ENCODE peak calls at places on chromosomes 6 and 20, in nine cellular contexts. One of them, this sample, is unnamed.

GRCh38 chr6:34161857-34162515 is 16.1 kb upstream of the GRM4 start:
- DNase-seq in uterus: no peak
- DNase-seq in NCI-H1092: no peak
- DNase-seq in putamen: no peak
- DNase-seq in T-helper 2 cell: no peak
- DNase-seq in activated CD4-positive, alpha-beta T cell treated with anti-CD3 and anti-CD28 coated beads, Interleukin-2, amount 50 U/mL, for 24 hours: no peak
- DNase-seq in mucosa of descending colon: no peak
- DNase-seq in Right ventricle myocardium superior: no peak
- DNase-seq in GM23248: no peak
- DNase-seq in this sample: no peak

GRCh38 chr6:1916334-1916985 is 306.7 kb downstream of the FOXC1 start:
- DNase-seq in uterus: no peak
- DNase-seq in NCI-H1092: no peak
- DNase-seq in putamen: peak; percentile 38
- DNase-seq in T-helper 2 cell: no peak
- DNase-seq in activated CD4-positive, alpha-beta T cell treated with anti-CD3 and anti-CD28 coated beads, Interleukin-2, amount 50 U/mL, for 24 hours: no peak
- DNase-seq in mucosa of descending colon: no peak
- DNase-seq in Right ventricle myocardium superior: no peak
- DNase-seq in GM23248: peak; percentile 90
- DNase-seq in this sample: no peak

GRCh38 chr6:17890309-17890708 is 97.1 kb downstream of the KIF13A start:
- DNase-seq in uterus: no peak
- DNase-seq in NCI-H1092: no peak
- DNase-seq in putamen: no peak
- DNase-seq in T-helper 2 cell: no peak
- DNase-seq in activated CD4-positive, alpha-beta T cell treated with anti-CD3 and anti-CD28 coated beads, Interleukin-2, amount 50 U/mL, for 24 hours: no peak
- DNase-seq in mucosa of descending colon: no peak
- DNase-seq in Right ventricle myocardium superior: no peak
- DNase-seq in GM23248: no peak
- DNase-seq in this sample: no peak

GRCh38 chr6:107819217-107819616 is 4.9 kb downstream of the SCML4 start:
- DNase-seq in uterus: no peak
- DNase-seq in NCI-H1092: no peak
- DNase-seq in putamen: no peak
- DNase-seq in T-helper 2 cell: no peak
- DNase-seq in activated CD4-positive, alpha-beta T cell treated with anti-CD3 and anti-CD28 coated beads, Interleukin-2, amount 50 U/mL, for 24 hours: peak; percentile 34
- DNase-seq in mucosa of descending colon: no peak
- DNase-seq in Right ventricle myocardium superior: no peak
- DNase-seq in GM23248: peak; percentile 46
- DNase-seq in this sample: no peak

GRCh38 chr6:73180718-73181619 is 44.3 kb downstream of the KHDC1L start:
- DNase-seq in uterus: no peak
- DNase-seq in NCI-H1092: no peak
- DNase-seq in putamen: peak; percentile 69
- DNase-seq in T-helper 2 cell: no peak
- DNase-seq in activated CD4-positive, alpha-beta T cell treated with anti-CD3 and anti-CD28 coated beads, Interleukin-2, amount 50 U/mL, for 24 hours: peak; percentile 5
- DNase-seq in mucosa of descending colon: no peak
- DNase-seq in Right ventricle myocardium superior: no peak
- DNase-seq in GM23248: peak; percentile 82
- DNase-seq in this sample: no peak

GRCh38 chr20:50376888-50377459 is 133.2 kb upstream of the PTPN1 start:
- DNase-seq in uterus: no peak
- DNase-seq in NCI-H1092: no peak
- DNase-seq in putamen: no peak
- DNase-seq in T-helper 2 cell: no peak
- DNase-seq in activated CD4-positive, alpha-beta T cell treated with anti-CD3 and anti-CD28 coated beads, Interleukin-2, amount 50 U/mL, for 24 hours: no peak
- DNase-seq in mucosa of descending colon: no peak
- DNase-seq in Right ventricle myocardium superior: no peak
- DNase-seq in GM23248: no peak
- DNase-seq in this sample: no peak

GRCh38 chr20:21554985-21555384 is 41.1 kb upstream of the NKX2-2 start:
- DNase-seq in uterus: no peak
- DNase-seq in NCI-H1092: no peak
- DNase-seq in putamen: peak; percentile 34
- DNase-seq in T-helper 2 cell: no peak
- DNase-seq in activated CD4-positive, alpha-beta T cell treated with anti-CD3 and anti-CD28 coated beads, Interleukin-2, amount 50 U/mL, for 24 hours: no peak
- DNase-seq in mucosa of descending colon: no peak
- DNase-seq in Right ventricle myocardium superior: no peak
- DNase-seq in GM23248: no peak
- DNase-seq in this sample: no peak

GRCh38 chr6:79922018-79922417 is 25.3 kb downstream of the ELOVL4 start:
- DNase-seq in uterus: no peak
- DNase-seq in NCI-H1092: no peak
- DNase-seq in putamen: no peak
- DNase-seq in T-helper 2 cell: no peak
- DNase-seq in activated CD4-positive, alpha-beta T cell treated with anti-CD3 and anti-CD28 coated beads, Interleukin-2, amount 50 U/mL, for 24 hours: no peak
- DNase-seq in mucosa of descending colon: no peak
- DNase-seq in Right ventricle myocardium superior: no peak
- DNase-seq in GM23248: no peak
- DNase-seq in this sample: no peak

GRCh38 chr20:33191484-33191883 is 23.5 kb downstream of the BPIFA2 start:
- DNase-seq in uterus: no peak
- DNase-seq in NCI-H1092: no peak
- DNase-seq in putamen: no peak
- DNase-seq in T-helper 2 cell: no peak
- DNase-seq in activated CD4-positive, alpha-beta T cell treated with anti-CD3 and anti-CD28 coated beads, Interleukin-2, amount 50 U/mL, for 24 hours: no peak
- DNase-seq in mucosa of descending colon: no peak
- DNase-seq in Right ventricle myocardium superior: no peak
- DNase-seq in GM23248: no peak
- DNase-seq in this sample: no peak

GRCh38 chr20:40442181-40442963 is 246.7 kb downstream of the MAFB start:
- DNase-seq in uterus: no peak
- DNase-seq in NCI-H1092: no peak
- DNase-seq in putamen: no peak
- DNase-seq in T-helper 2 cell: no peak
- DNase-seq in activated CD4-positive, alpha-beta T cell treated with anti-CD3 and anti-CD28 coated beads, Interleukin-2, amount 50 U/mL, for 24 hours: no peak
- DNase-seq in mucosa of descending colon: no peak
- DNase-seq in Right ventricle myocardium superior: no peak
- DNase-seq in GM23248: peak; percentile 41
- DNase-seq in this sample: no peak

GRCh38 chr20:24350923-24351368 is 118.5 kb upstream of the SYNDIG1 start:
- DNase-seq in uterus: no peak
- DNase-seq in NCI-H1092: no peak
- DNase-seq in putamen: no peak
- DNase-seq in T-helper 2 cell: no peak
- DNase-seq in activated CD4-positive, alpha-beta T cell treated with anti-CD3 and anti-CD28 coated beads, Interleukin-2, amount 50 U/mL, for 24 hours: no peak
- DNase-seq in mucosa of descending colon: no peak
- DNase-seq in Right ventricle myocardium superior: no peak
- DNase-seq in GM23248: peak; percentile 71
- DNase-seq in this sample: no peak

GRCh38 chr6:36235309-36235708 is 34.6 kb upstream of the PNPLA1 start:
- DNase-seq in uterus: no peak
- DNase-seq in NCI-H1092: no peak
- DNase-seq in putamen: no peak
- DNase-seq in T-helper 2 cell: no peak
- DNase-seq in activated CD4-positive, alpha-beta T cell treated with anti-CD3 and anti-CD28 coated beads, Interleukin-2, amount 50 U/mL, for 24 hours: no peak
- DNase-seq in mucosa of descending colon: no peak
- DNase-seq in Right ventricle myocardium superior: no peak
- DNase-seq in GM23248: peak; percentile 12
- DNase-seq in this sample: no peak

GRCh38 chr6:133512410-133513016 is 271.4 kb downstream of the EYA4 start:
- DNase-seq in uterus: peak; percentile 24
- DNase-seq in NCI-H1092: peak; percentile 3
- DNase-seq in putamen: peak; percentile 37
- DNase-seq in T-helper 2 cell: no peak
- DNase-seq in activated CD4-positive, alpha-beta T cell treated with anti-CD3 and anti-CD28 coated beads, Interleukin-2, amount 50 U/mL, for 24 hours: peak; percentile 6
- DNase-seq in mucosa of descending colon: peak; percentile 27
- DNase-seq in Right ventricle myocardium superior: peak; percentile 54
- DNase-seq in GM23248: peak; percentile 70
- DNase-seq in this sample: no peak

GRCh38 chr6:34553750-34554149 is 2.4 kb downstream of the SPDEF start:
- DNase-seq in uterus: no peak
- DNase-seq in NCI-H1092: no peak
- DNase-seq in putamen: no peak
- DNase-seq in T-helper 2 cell: no peak
- DNase-seq in activated CD4-positive, alpha-beta T cell treated with anti-CD3 and anti-CD28 coated beads, Interleukin-2, amount 50 U/mL, for 24 hours: no peak
- DNase-seq in mucosa of descending colon: no peak
- DNase-seq in Right ventricle myocardium superior: no peak
- DNase-seq in GM23248: no peak
- DNase-seq in this sample: no peak

GRCh38 chr6:89605861-89606260 is 32.7 kb downstream of the LYRM2 start:
- DNase-seq in uterus: no peak
- DNase-seq in NCI-H1092: no peak
- DNase-seq in putamen: no peak
- DNase-seq in T-helper 2 cell: no peak
- DNase-seq in activated CD4-positive, alpha-beta T cell treated with anti-CD3 and anti-CD28 coated beads, Interleukin-2, amount 50 U/mL, for 24 hours: no peak
- DNase-seq in mucosa of descending colon: no peak
- DNase-seq in Right ventricle myocardium superior: no peak
- DNase-seq in GM23248: no peak
- DNase-seq in this sample: no peak

GRCh38 chr6:137134483-137134882 is 39.0 kb downstream of the IL22RA2 start:
- DNase-seq in uterus: no peak
- DNase-seq in NCI-H1092: no peak
- DNase-seq in putamen: no peak
- DNase-seq in T-helper 2 cell: no peak
- DNase-seq in activated CD4-positive, alpha-beta T cell treated with anti-CD3 and anti-CD28 coated beads, Interleukin-2, amount 50 U/mL, for 24 hours: no peak
- DNase-seq in mucosa of descending colon: no peak
- DNase-seq in Right ventricle myocardium superior: no peak
- DNase-seq in GM23248: no peak
- DNase-seq in this sample: no peak

GRCh38 chr6:14035448-14035847 is 82.1 kb upstream of the CD83 start:
- DNase-seq in uterus: no peak
- DNase-seq in NCI-H1092: no peak
- DNase-seq in putamen: no peak
- DNase-seq in T-helper 2 cell: no peak
- DNase-seq in activated CD4-positive, alpha-beta T cell treated with anti-CD3 and anti-CD28 coated beads, Interleukin-2, amount 50 U/mL, for 24 hours: no peak
- DNase-seq in mucosa of descending colon: no peak
- DNase-seq in Right ventricle myocardium superior: no peak
- DNase-seq in GM23248: peak; percentile 90
- DNase-seq in this sample: peak; percentile 52

GRCh38 chr6:117487831-117488230 is 5.4 kb downstream of the DCBLD1 start:
- DNase-seq in uterus: no peak
- DNase-seq in NCI-H1092: no peak
- DNase-seq in putamen: no peak
- DNase-seq in T-helper 2 cell: no peak
- DNase-seq in activated CD4-positive, alpha-beta T cell treated with anti-CD3 and anti-CD28 coated beads, Interleukin-2, amount 50 U/mL, for 24 hours: no peak
- DNase-seq in mucosa of descending colon: no peak
- DNase-seq in Right ventricle myocardium superior: no peak
- DNase-seq in GM23248: no peak
- DNase-seq in this sample: no peak

GRCh38 chr6:45350186-45350585 is 22.1 kb downstream of the RUNX2 start:
- DNase-seq in uterus: no peak
- DNase-seq in NCI-H1092: no peak
- DNase-seq in putamen: no peak
- DNase-seq in T-helper 2 cell: no peak
- DNase-seq in activated CD4-positive, alpha-beta T cell treated with anti-CD3 and anti-CD28 coated beads, Interleukin-2, amount 50 U/mL, for 24 hours: no peak
- DNase-seq in mucosa of descending colon: no peak
- DNase-seq in Right ventricle myocardium superior: no peak
- DNase-seq in GM23248: no peak
- DNase-seq in this sample: no peak

GRCh38 chr6:169250660-169251059 is 3.0 kb downstream of the THBS2 start:
- DNase-seq in uterus: no peak
- DNase-seq in NCI-H1092: no peak
- DNase-seq in putamen: peak; percentile 92
- DNase-seq in T-helper 2 cell: no peak
- DNase-seq in activated CD4-positive, alpha-beta T cell treated with anti-CD3 and anti-CD28 coated beads, Interleukin-2, amount 50 U/mL, for 24 hours: no peak
- DNase-seq in mucosa of descending colon: no peak
- DNase-seq in Right ventricle myocardium superior: no peak
- DNase-seq in GM23248: peak; percentile 96
- DNase-seq in this sample: no peak

GRCh38 chr6:140446241-140446640 is 1071.8 kb upstream of the CITED2 start:
- DNase-seq in uterus: no peak
- DNase-seq in NCI-H1092: no peak
- DNase-seq in putamen: no peak
- DNase-seq in T-helper 2 cell: no peak
- DNase-seq in activated CD4-positive, alpha-beta T cell treated with anti-CD3 and anti-CD28 coated beads, Interleukin-2, amount 50 U/mL, for 24 hours: no peak
- DNase-seq in mucosa of descending colon: no peak
- DNase-seq in Right ventricle myocardium superior: no peak
- DNase-seq in GM23248: no peak
- DNase-seq in this sample: no peak

GRCh38 chr6:127124196-127124595 is 5.7 kb downstream of the RSPO3 start:
- DNase-seq in uterus: no peak
- DNase-seq in NCI-H1092: no peak
- DNase-seq in putamen: no peak
- DNase-seq in T-helper 2 cell: no peak
- DNase-seq in activated CD4-positive, alpha-beta T cell treated with anti-CD3 and anti-CD28 coated beads, Interleukin-2, amount 50 U/mL, for 24 hours: no peak
- DNase-seq in mucosa of descending colon: no peak
- DNase-seq in Right ventricle myocardium superior: no peak
- DNase-seq in GM23248: no peak
- DNase-seq in this sample: no peak

GRCh38 chr6:149560736-149561135 is 5.4 kb upstream of the GINM1 start:
- DNase-seq in uterus: no peak
- DNase-seq in NCI-H1092: no peak
- DNase-seq in putamen: no peak
- DNase-seq in T-helper 2 cell: no peak
- DNase-seq in activated CD4-positive, alpha-beta T cell treated with anti-CD3 and anti-CD28 coated beads, Interleukin-2, amount 50 U/mL, for 24 hours: no peak
- DNase-seq in mucosa of descending colon: no peak
- DNase-seq in Right ventricle myocardium superior: no peak
- DNase-seq in GM23248: peak; percentile 39
- DNase-seq in this sample: no peak

GRCh38 chr6:39309942-39310531 is 4.2 kb downstream of the KCNK17 start:
- DNase-seq in uterus: peak; percentile 52
- DNase-seq in NCI-H1092: peak; percentile 49
- DNase-seq in putamen: peak; percentile 39
- DNase-seq in T-helper 2 cell: no peak
- DNase-seq in activated CD4-positive, alpha-beta T cell treated with anti-CD3 and anti-CD28 coated beads, Interleukin-2, amount 50 U/mL, for 24 hours: peak; percentile 41
- DNase-seq in mucosa of descending colon: peak; percentile 86
- DNase-seq in Right ventricle myocardium superior: peak; percentile 80
- DNase-seq in GM23248: peak; percentile 82
- DNase-seq in this sample: peak; percentile 82

GRCh38 chr6:79614326-79615285 is 16.5 kb upstream of the SH3BGRL2 start:
- DNase-seq in uterus: no peak
- DNase-seq in NCI-H1092: no peak
- DNase-seq in putamen: no peak
- DNase-seq in T-helper 2 cell: no peak
- DNase-seq in activated CD4-positive, alpha-beta T cell treated with anti-CD3 and anti-CD28 coated beads, Interleukin-2, amount 50 U/mL, for 24 hours: no peak
- DNase-seq in mucosa of descending colon: no peak
- DNase-seq in Right ventricle myocardium superior: no peak
- DNase-seq in GM23248: no peak
- DNase-seq in this sample: no peak

GRCh38 chr6:13531956-13532355 is 42.4 kb upstream of the SIRT5 start:
- DNase-seq in uterus: no peak
- DNase-seq in NCI-H1092: no peak
- DNase-seq in putamen: no peak
- DNase-seq in T-helper 2 cell: no peak
- DNase-seq in activated CD4-positive, alpha-beta T cell treated with anti-CD3 and anti-CD28 coated beads, Interleukin-2, amount 50 U/mL, for 24 hours: no peak
- DNase-seq in mucosa of descending colon: no peak
- DNase-seq in Right ventricle myocardium superior: no peak
- DNase-seq in GM23248: no peak
- DNase-seq in this sample: no peak

GRCh38 chr6:32109114-32109764 is at the start of gene TNXB:
- DNase-seq in uterus: peak; percentile 74
- DNase-seq in NCI-H1092: no peak
- DNase-seq in putamen: no peak
- DNase-seq in T-helper 2 cell: no peak
- DNase-seq in activated CD4-positive, alpha-beta T cell treated with anti-CD3 and anti-CD28 coated beads, Interleukin-2, amount 50 U/mL, for 24 hours: no peak
- DNase-seq in mucosa of descending colon: peak; percentile 50
- DNase-seq in Right ventricle myocardium superior: peak; percentile 73
- DNase-seq in GM23248: no peak
- DNase-seq in this sample: no peak

GRCh38 chr6:45541934-45542333 is 164.2 kb upstream of the SUPT3H start:
- DNase-seq in uterus: no peak
- DNase-seq in NCI-H1092: no peak
- DNase-seq in putamen: no peak
- DNase-seq in T-helper 2 cell: no peak
- DNase-seq in activated CD4-positive, alpha-beta T cell treated with anti-CD3 and anti-CD28 coated beads, Interleukin-2, amount 50 U/mL, for 24 hours: no peak
- DNase-seq in mucosa of descending colon: no peak
- DNase-seq in Right ventricle myocardium superior: no peak
- DNase-seq in GM23248: no peak
- DNase-seq in this sample: no peak

GRCh38 chr6:125910518-125910917 is 46.1 kb upstream of the HINT3 start:
- DNase-seq in uterus: no peak
- DNase-seq in NCI-H1092: no peak
- DNase-seq in putamen: no peak
- DNase-seq in T-helper 2 cell: no peak
- DNase-seq in activated CD4-positive, alpha-beta T cell treated with anti-CD3 and anti-CD28 coated beads, Interleukin-2, amount 50 U/mL, for 24 hours: peak; percentile 17
- DNase-seq in mucosa of descending colon: no peak
- DNase-seq in Right ventricle myocardium superior: no peak
- DNase-seq in GM23248: peak; percentile 67
- DNase-seq in this sample: no peak

GRCh38 chr20:25188218-25188617 is 7.3 kb upstream of the ENTPD6 start:
- DNase-seq in uterus: no peak
- DNase-seq in NCI-H1092: no peak
- DNase-seq in putamen: no peak
- DNase-seq in T-helper 2 cell: no peak
- DNase-seq in activated CD4-positive, alpha-beta T cell treated with anti-CD3 and anti-CD28 coated beads, Interleukin-2, amount 50 U/mL, for 24 hours: no peak
- DNase-seq in mucosa of descending colon: no peak
- DNase-seq in Right ventricle myocardium superior: no peak
- DNase-seq in GM23248: no peak
- DNase-seq in this sample: no peak

GRCh38 chr6:21199246-21199645 is 394.3 kb upstream of the SOX4 start:
- DNase-seq in uterus: no peak
- DNase-seq in NCI-H1092: no peak
- DNase-seq in putamen: no peak
- DNase-seq in T-helper 2 cell: no peak
- DNase-seq in activated CD4-positive, alpha-beta T cell treated with anti-CD3 and anti-CD28 coated beads, Interleukin-2, amount 50 U/mL, for 24 hours: no peak
- DNase-seq in mucosa of descending colon: no peak
- DNase-seq in Right ventricle myocardium superior: no peak
- DNase-seq in GM23248: no peak
- DNase-seq in this sample: no peak

This sample was measured in pancreas.